ENCODE peak calls at places on chromosomes 6 and 20, in ten cellular contexts. Y is choroid plexus epithelial cell, A is PC-3, P is HFF-Myc, Q is aorta, S is iPS DF 6.9, L is neural progenitor cell, C is GM23338, U is right lobe of liver, K is hepatocyte. O is an unnamed sample.

GRCh38 chr6:146917182-146917581 is 287.0 kb upstream of the STXBP5 start:
- DNase-seq in Q (no peak), U (no peak), A (no peak), P (no peak), C (no peak), S (no peak), L (no peak), K (no peak), Y (no peak), O (no peak)

GRCh38 chr6:27839303-27840081 is 72.7 kb downstream of the OR2B2 start:
- DNase-seq in P (peak; percentile 70), Y (peak; percentile 60), K (peak; percentile 62), S (no peak), Q (peak; percentile 88), C (no peak), A (peak; percentile 88), U (peak; percentile 76), L (peak; percentile 32), O (no peak)

GRCh38 chr6:80215063-80215462 is 108.6 kb downstream of the BCKDHB start:
- DNase-seq in K (no peak), A (no peak), Y (no peak), Q (no peak), L (no peak), S (no peak), U (no peak), C (no peak), P (no peak), O (no peak)

GRCh38 chr6:149112976-149113375 is 204.5 kb upstream of the TAB2 start:
- DNase-seq in K (no peak), A (no peak), P (no peak), L (no peak), Y (no peak), U (no peak), C (no peak), Q (no peak), S (no peak), O (no peak)

GRCh38 chr20:52954849-52955248 is 17.3 kb upstream of the TSHZ2 start:
- DNase-seq in Q (no peak), K (no peak), L (no peak), Y (no peak), S (no peak), P (no peak), C (no peak), A (no peak), U (no peak), O (no peak)

GRCh38 chr6:85129881-85130280 is 320.0 kb upstream of the NT5E start:
- DNase-seq in S (no peak), A (peak; percentile 40), U (no peak), Y (peak; percentile 35), C (no peak), P (no peak), L (no peak), K (no peak), Q (no peak), O (no peak)

GRCh38 chr6:146909376-146909775 is 294.8 kb upstream of the STXBP5 start:
- DNase-seq in P (no peak), L (no peak), S (no peak), Y (no peak), U (no peak), K (no peak), A (no peak), Q (no peak), C (no peak), O (no peak)

GRCh38 chr6:20013485-20013884 is 176.3 kb downstream of the ID4 start:
- DNase-seq in A (no peak), S (no peak), K (no peak), L (peak; percentile 32), U (no peak), Q (no peak), P (no peak), C (no peak), Y (no peak), O (no peak)

GRCh38 chr6:55643868-55644267 is 64.9 kb upstream of the HMGCLL1 start:
- DNase-seq in L (no peak), K (no peak), S (no peak), U (no peak), A (peak; percentile 49), Y (peak; percentile 65), Q (no peak), P (no peak), C (no peak), O (no peak)

GRCh38 chr20:310645-311044 is 13.3 kb downstream of the ZCCHC3 start:
- DNase-seq in K (no peak), Y (no peak), A (no peak), S (no peak), C (no peak), Q (no peak), L (no peak), U (no peak), P (no peak), O (no peak)

GRCh38 chr6:20876016-20876415 is 341.8 kb downstream of the CDKAL1 start:
- DNase-seq in A (peak; percentile 13), S (no peak), L (peak; percentile 34), Y (peak; percentile 88), C (no peak), P (peak; percentile 74), Q (no peak), K (peak; percentile 8), U (no peak), O (no peak)

GRCh38 chr20:56380375-56380774 is 11.6 kb downstream of the AURKA start:
- DNase-seq in U (no peak), A (no peak), L (no peak), C (no peak), Q (no peak), S (no peak), K (no peak), P (no peak), Y (peak; percentile 60), O (no peak)

DNA sequence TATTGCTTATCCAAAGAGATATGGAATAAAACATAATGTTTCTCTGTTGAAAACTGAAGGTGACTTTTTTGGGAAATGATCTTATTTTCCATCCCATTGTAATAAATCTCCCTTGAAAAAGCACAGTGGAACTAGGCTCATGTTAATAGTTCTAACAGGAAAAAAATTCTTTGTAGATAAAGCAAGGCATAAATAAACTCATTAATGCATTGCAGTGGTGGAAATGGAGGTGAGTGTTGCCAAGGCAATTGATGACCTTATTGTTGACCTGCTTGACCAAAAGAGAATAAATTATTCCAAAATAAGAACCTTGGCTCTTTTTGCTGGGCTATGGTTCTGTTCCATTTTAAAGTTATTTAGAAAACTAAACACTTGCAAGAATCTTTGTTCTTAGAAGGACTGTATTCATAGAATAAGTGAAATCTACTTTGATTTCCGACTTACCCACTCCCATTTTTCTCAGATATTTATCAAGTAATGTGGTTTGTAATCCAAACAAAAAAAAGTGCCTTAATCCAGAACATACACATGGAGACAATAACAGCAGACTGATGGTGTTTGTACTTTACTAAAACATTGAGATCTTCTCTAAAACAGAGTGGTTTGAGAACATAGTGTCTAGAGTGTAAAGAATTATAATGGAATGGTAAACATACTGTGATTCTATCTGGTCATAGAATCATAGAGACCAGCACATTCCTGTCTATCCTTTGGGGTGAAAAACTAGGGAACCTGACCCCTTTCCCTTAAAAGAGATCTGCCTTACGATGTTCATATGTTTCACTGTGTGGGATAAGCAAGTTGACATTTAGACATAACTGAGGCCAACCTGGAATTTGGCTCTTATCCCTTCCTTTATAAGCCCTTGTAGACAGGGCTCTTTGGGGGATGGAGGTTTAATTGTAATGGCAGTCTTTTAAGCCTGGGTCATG is 55.4 kb downstream of the TRMT11 start:
- DNase-seq in Y (no peak), A (no peak), S (no peak), K (no peak), Q (no peak), P (peak; percentile 43), C (no peak), L (no peak), U (no peak), O (no peak)
- H3K4me3 ChIP-seq in Y (no peak overlapping the region), A (peak overlapping the region; percentile 10), S (no peak overlapping the region), K (no peak overlapping the region), Q (no peak overlapping the region), P (no peak overlapping the region), C (no peak overlapping the region), L (no peak overlapping the region), U (no peak overlapping the region), O (no peak overlapping the region)

GRCh38 chr20:61712632-61713031 is 353.0 kb downstream of the TAF4 start:
- DNase-seq in Y (no peak), C (no peak), A (no peak), U (no peak), L (no peak), Q (no peak), S (no peak), K (no peak), P (no peak), O (no peak)
- H3K4me3 ChIP-seq in Y (no peak overlapping the region), C (no peak overlapping the region), A (no peak overlapping the region), U (no peak overlapping the region), L (no peak overlapping the region), Q (no peak overlapping the region), S (peak overlapping the region; percentile 10), K (no peak overlapping the region), P (no peak overlapping the region), O (no peak overlapping the region)

DNA sequence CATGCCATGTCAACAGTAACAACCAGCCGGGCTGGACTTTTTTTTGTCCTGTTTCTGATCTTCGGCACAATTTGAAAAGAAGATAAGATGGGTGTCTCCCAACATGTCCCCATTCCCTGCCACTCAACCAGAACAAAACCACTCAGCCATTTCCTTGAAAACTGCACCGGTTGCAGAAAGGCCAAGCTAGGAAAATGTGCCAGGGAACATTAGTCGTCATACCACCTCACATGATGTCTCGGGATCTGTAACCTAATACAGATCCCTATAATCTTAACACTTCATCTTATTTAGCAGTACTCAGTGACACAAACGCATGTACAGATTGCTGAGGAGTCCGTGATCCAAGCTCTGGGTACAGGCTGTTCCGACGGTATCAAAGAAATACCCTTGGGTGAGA is 46.5 kb downstream of the ALDH8A1 start:
- DNase-seq in P (no peak), Y (no peak), L (no peak), C (no peak), U (no peak), K (peak; percentile 13), A (no peak), Q (no peak), S (no peak), O (no peak)
- H3K4me3 ChIP-seq in P (no peak overlapping the region), Y (no peak overlapping the region), L (no peak overlapping the region), C (no peak overlapping the region), U (no peak overlapping the region), K (no peak overlapping the region), A (no peak overlapping the region), Q (no peak overlapping the region), S (no peak overlapping the region), O (no peak overlapping the region)

GRCh38 chr6:33248932-33249731 is 22.5 kb downstream of the VPS52 start:
- DNase-seq in U (peak; percentile 99), C (peak; percentile 99), Q (peak; percentile 98), Y (peak; percentile 99), S (peak; percentile 97), K (peak; percentile 97), L (peak; percentile 98), P (peak; percentile 99), A (peak; percentile 98), O (peak; percentile 99)

GRCh38 chr6:33250731-33251130 is 20.9 kb downstream of the VPS52 start:
- DNase-seq in Q (no peak), P (no peak), Y (no peak), S (no peak), K (no peak), C (no peak), A (no peak), U (no peak), L (no peak), O (no peak)

GRCh38 chr6:33248643-33248931 is 23.1 kb downstream of the VPS52 start:
- DNase-seq in A (peak; percentile 40), Y (peak; percentile 69), L (peak; percentile 41), K (no peak), P (no peak), U (no peak), C (no peak), S (no peak), Q (no peak), O (no peak)

GRCh38 chr6:33249732-33250625 is 21.7 kb downstream of the VPS52 start:
- DNase-seq in S (no peak), Y (peak; percentile 76), A (peak; percentile 93), C (no peak), L (no peak), U (no peak), P (no peak), Q (no peak), K (no peak), O (peak; percentile 68)

GRCh38 chr6:33247977-33248642 is 23.6 kb downstream of the VPS52 start:
- DNase-seq in S (peak; percentile 86), Y (peak; percentile 91), P (peak; percentile 77), U (peak; percentile 89), Q (peak; percentile 96), L (peak; percentile 94), A (peak; percentile 94), K (peak; percentile 94), C (peak; percentile 97), O (peak; percentile 94)
- H3K4me3 ChIP-seq in S (peak overlapping the region; percentile 10), Y (peak overlapping the region; percentile 78), P (peak overlapping the region; percentile 59), U (peak overlapping the region; percentile 55), Q (peak overlapping the region; percentile 36), L (peak overlapping the region; percentile 49), A (peak overlapping the region; percentile 70), K (peak overlapping the region; percentile 14), C (peak overlapping the region; percentile 63), O (peak overlapping the region; percentile 49)